ENCODE peak calls at places on chromosomes 5 and 9, in ten cellular contexts. V, E, P, B, C, Q, Y, U, F and L are unnamed samples.
A peak's percentile ranks its signal among the peaks of the same experiment; 100 is the strongest.

GRCh38 chr5:179974946-179975712 is 67.4 kb upstream of the TBC1D9B start:
- DNase-seq in B (no peak), V (peak; percentile 77), C (peak; percentile 21), E (no peak), Y (no peak), P (no peak), Q (peak; percentile 14), F (no peak), U (peak; percentile 13), L (no peak)

GRCh38 chr5:120314201-120314600 is 149.9 kb upstream of the PRR16 start:
- DNase-seq in F (no peak), C (no peak), E (no peak), V (no peak), U (no peak), Q (peak; percentile 44), B (peak; percentile 10), P (no peak), Y (no peak), L (no peak)

GRCh38 chr5:171308453-171309275 is at the start of gene TLX3:
- DNase-seq in E (no peak), V (peak; percentile 95), Q (peak; percentile 31), Y (no peak), U (no peak), B (peak; percentile 24), F (no peak), P (no peak), C (no peak), L (no peak)

GRCh38 chr5:24428345-24428744 is 216.4 kb downstream of the CDH10 start:
- DNase-seq in P (no peak), V (no peak), Q (no peak), F (no peak), B (no peak), E (no peak), U (no peak), C (no peak), Y (no peak), L (no peak)

GRCh38 chr5:172403191-172403794 is 51.0 kb downstream of the SH3PXD2B start:
- DNase-seq in F (peak; percentile 88), E (peak; percentile 74), U (no peak), V (no peak), C (peak; percentile 69), B (no peak), Y (peak; percentile 74), P (peak; percentile 81), Q (peak; percentile 91), L (no peak)

GRCh38 chr9:22211588-22212360 is 202.7 kb upstream of the CDKN2B start:
- DNase-seq in V (no peak), P (no peak), E (no peak), B (peak; percentile 91), Q (peak; percentile 92), C (no peak), U (no peak), Y (no peak), F (no peak), L (no peak)

GRCh38 chr9:131731237-131731995 is 8.5 kb downstream of the RAPGEF1 start:
- DNase-seq in Q (no peak), C (no peak), F (no peak), E (no peak), U (no peak), V (no peak), P (no peak), B (no peak), Y (no peak), L (no peak)

GRCh38 chr9:35906923-35907699 is 1.1 kb downstream of the HRCT1 start:
- DNase-seq in P (peak; percentile 69), V (peak; percentile 53), C (peak; percentile 67), B (peak; percentile 61), Q (peak; percentile 95), Y (peak; percentile 76), E (peak; percentile 62), U (no peak), F (peak; percentile 90), L (no peak)

DNA sequence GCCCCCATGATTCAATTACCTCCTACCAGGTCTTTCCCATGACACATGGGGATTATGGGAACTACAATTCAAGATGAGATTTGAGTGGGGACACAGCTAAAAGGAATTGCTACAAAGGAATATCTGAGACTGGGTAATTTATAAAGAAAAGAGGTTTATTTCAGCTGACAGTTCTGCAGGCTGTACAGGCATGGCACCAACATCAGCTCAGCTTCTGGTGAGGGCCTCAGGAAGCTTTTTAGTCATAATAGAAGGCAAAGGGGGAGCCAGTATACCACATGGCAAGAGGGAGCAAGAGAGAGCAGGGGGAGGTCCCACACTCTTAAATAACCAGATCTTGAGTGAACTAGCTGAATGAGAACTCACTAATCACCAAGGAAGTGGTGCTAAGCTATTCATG is 11.2 kb upstream of the ALDOB start:
- DNase-seq in P (no peak), Q (no peak), B (no peak), U (no peak), V (no peak), C (no peak), Y (no peak), F (no peak), E (no peak), L (no peak)
- H3K27me3 ChIP-seq in P (no peaks in the 10 kb centered on the region), Q (peaks cover 2% of the 10 kb centered on the region), B (peaks cover 2% of the 10 kb centered on the region), U (peaks cover 7% of the 10 kb centered on the region), V (no peaks in the 10 kb centered on the region), C (no peaks in the 10 kb centered on the region), Y (no peaks in the 10 kb centered on the region), F (no peaks in the 10 kb centered on the region), E (no peaks in the 10 kb centered on the region), L (no peaks in the 10 kb centered on the region)

GRCh38 chr5:34684980-34685352 is 28.8 kb downstream of the RAI14 start:
- DNase-seq in C (no peak), V (no peak), Y (no peak), B (no peak), F (no peak), P (no peak), E (no peak), U (no peak), Q (no peak), L (no peak)

GRCh38 chr5:34687269-34688011 is 31.3 kb downstream of the RAI14 start:
- DNase-seq in B (no peak), Q (no peak), Y (no peak), C (no peak), P (no peak), U (no peak), V (no peak), E (no peak), F (no peak), L (peak; percentile 12)

GRCh38 chr5:34685485-34686197 is 29.5 kb downstream of the RAI14 start:
- DNase-seq in Q (peak; percentile 42), B (peak; percentile 70), P (no peak), U (no peak), F (no peak), C (no peak), Y (no peak), E (no peak), V (peak; percentile 89), L (no peak)

GRCh38 chr5:34688015-34688800 is 32.1 kb downstream of the RAI14 start:
- DNase-seq in E (no peak), F (no peak), Y (no peak), Q (no peak), V (no peak), B (no peak), U (no peak), P (no peak), C (no peak), L (no peak)

DNA sequence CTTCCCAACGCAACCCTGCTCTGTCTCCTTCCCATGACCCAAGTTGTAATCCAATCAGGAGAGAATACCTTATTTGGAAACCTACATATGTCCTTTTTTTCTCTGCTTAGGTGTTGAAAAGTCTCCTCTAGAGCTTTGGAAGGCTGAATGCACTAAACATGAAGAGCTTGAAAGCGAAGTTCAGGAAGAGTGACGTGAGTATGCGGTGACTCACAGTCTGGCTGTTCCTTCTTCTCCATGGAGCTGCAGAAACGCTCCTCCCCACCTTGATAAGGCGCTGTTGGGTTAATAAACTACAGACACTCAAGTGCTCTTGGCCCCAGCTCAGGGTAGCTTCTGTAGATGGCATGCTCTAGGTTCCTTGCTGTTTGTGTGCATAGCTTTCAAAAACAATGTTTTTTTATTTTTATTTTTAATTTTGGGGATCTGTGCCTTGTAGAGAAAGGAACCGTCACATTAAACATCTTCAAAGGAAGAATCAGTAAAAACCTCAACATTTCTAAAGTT is 30.7 kb downstream of the RAI14 start:
- DNase-seq in Y (peak; percentile 21), F (peak; percentile 85), P (peak; percentile 65), B (peak; percentile 79), E (no peak), Q (peak; percentile 95), C (peak; percentile 42), U (no peak), V (peak; percentile 96), L (peak; percentile 89)
- H3K4me1 ChIP-seq in Y (no peaks in the 10 kb centered on the region), F (peaks cover 75% of the 10 kb centered on the region), P (peaks cover 61% of the 10 kb centered on the region), B (peaks cover 18% of the 10 kb centered on the region), E (peaks cover 6% of the 10 kb centered on the region), Q (peaks cover 19% of the 10 kb centered on the region), C (peaks cover 59% of the 10 kb centered on the region), U (no peaks in the 10 kb centered on the region), V (peaks cover 10% of the 10 kb centered on the region), L (peaks cover 17% of the 10 kb centered on the region)

GRCh38 chr5:93601053-93601429 is 18.0 kb downstream of the NR2F1 start:
- DNase-seq in V (no peak), C (no peak), B (no peak), P (no peak), E (no peak), F (no peak), U (no peak), Q (no peak), Y (no peak), L (no peak)

GRCh38 chr5:93600409-93601052 is 17.5 kb downstream of the NR2F1 start:
- DNase-seq in Y (no peak), U (no peak), E (no peak), P (no peak), F (no peak), V (no peak), Q (peak; percentile 83), B (no peak), C (no peak), L (no peak)

GRCh38 chr5:93599427-93600146 is 16.6 kb downstream of the NR2F1 start:
- DNase-seq in P (no peak), U (no peak), C (no peak), F (no peak), B (no peak), E (no peak), Q (peak; percentile 79), Y (no peak), V (peak; percentile 79), L (no peak)

GRCh38 chr5:93598141-93598996 is 15.3 kb downstream of the NR2F1 start:
- DNase-seq in Y (no peak), C (no peak), B (no peak), F (no peak), U (no peak), V (no peak), P (no peak), E (no peak), Q (peak; percentile 71), L (peak; percentile 55)

DNA sequence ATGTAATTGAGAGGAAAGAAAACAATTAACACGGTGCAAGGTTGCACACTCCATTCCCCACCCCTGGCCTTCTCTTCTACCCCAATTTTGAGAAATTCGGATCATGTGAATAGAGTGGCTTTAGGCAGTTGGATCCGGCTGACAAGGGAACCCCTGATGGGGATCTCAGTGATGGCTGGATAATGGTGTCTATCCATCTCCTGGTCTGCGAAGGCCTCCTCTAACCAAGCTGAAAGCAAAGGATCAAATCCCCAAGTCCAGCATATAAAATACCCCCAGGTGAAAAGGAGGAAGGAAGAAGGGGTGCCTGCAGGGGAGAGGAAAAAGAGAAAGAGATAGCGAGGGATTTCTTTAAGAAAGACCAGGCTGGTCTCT is 16.0 kb downstream of the NR2F1 start:
- DNase-seq in P (no peak), B (no peak), F (no peak), Y (no peak), E (no peak), Q (no peak), C (no peak), U (no peak), V (no peak), L (no peak)
- H3K27me3 ChIP-seq in P (peaks cover 100% of the 10 kb centered on the region), B (peaks cover 4% of the 10 kb centered on the region), F (no peaks in the 10 kb centered on the region), Y (peaks cover 95% of the 10 kb centered on the region), E (peaks cover 27% of the 10 kb centered on the region), Q (no peaks in the 10 kb centered on the region), C (peaks cover 100% of the 10 kb centered on the region), U (peaks cover 74% of the 10 kb centered on the region), V (peaks cover 83% of the 10 kb centered on the region), L (peaks cover 26% of the 10 kb centered on the region)

GRCh38 chr5:2642684-2643325 is 108.7 kb downstream of the IRX2 start:
- DNase-seq in C (no peak), V (no peak), F (no peak), P (no peak), Y (no peak), Q (no peak), U (no peak), E (no peak), B (no peak), L (no peak)
- H3K4me1 ChIP-seq in C (no peaks in the 10 kb centered on the region), V (no peaks in the 10 kb centered on the region), F (no peaks in the 10 kb centered on the region), P (no peaks in the 10 kb centered on the region), Y (no peaks in the 10 kb centered on the region), Q (no peaks in the 10 kb centered on the region), U (no peaks in the 10 kb centered on the region), E (no peaks in the 10 kb centered on the region), B (no peaks in the 10 kb centered on the region), L (no peaks in the 10 kb centered on the region)